ENCODE peak calls at places on chromosomes 7 and 10, in four cellular contexts. One of them, this sample, is unnamed. For H3K4me1, the result is how much of the 10 kb centered on the place peaks cover.

GRCh38 chr7:82051641-82052040 is 281.8 kb upstream of the HGF start:
- DNase-seq in PC-3: no peak
- DNase-seq in right lobe of liver: no peak
- DNase-seq in heart left ventricle: no peak
- DNase-seq in this sample: no peak

GRCh38 chr7:48636391-48637015 is 287.8 kb upstream of the CDC14C start:
- DNase-seq in heart left ventricle: peak
- DNase-seq in right lobe of liver: no peak
- DNase-seq in PC-3: peak
- DNase-seq in this sample: peak

GRCh38 chr10:78260675-78261074 is 227.0 kb downstream of the RPS24 start:
- DNase-seq in heart left ventricle: no peak
- DNase-seq in PC-3: no peak
- DNase-seq in right lobe of liver: no peak
- DNase-seq in this sample: no peak

GRCh38 chr7:112791465-112792168 is 1.4 kb upstream of the TMEM168 start:
- DNase-seq in PC-3: no peak
- DNase-seq in right lobe of liver: no peak
- DNase-seq in heart left ventricle: no peak
- DNase-seq in this sample: no peak

GRCh38 chr7:52547301-52547920 is 488.0 kb upstream of the POM121L12 start:
- DNase-seq in right lobe of liver: no peak
- DNase-seq in PC-3: no peak
- DNase-seq in heart left ventricle: no peak
- DNase-seq in this sample: no peak

GRCh38 chr10:59362991-59363390 is 642 bp upstream of the FAM13C start:
- DNase-seq in PC-3: peak
- DNase-seq in heart left ventricle: peak
- DNase-seq in right lobe of liver: peak
- DNase-seq in this sample: peak

GRCh38 chr10:34742456-34742855 is 72.6 kb downstream of the PARD3 start:
- DNase-seq in right lobe of liver: no peak
- DNase-seq in heart left ventricle: no peak
- DNase-seq in PC-3: no peak
- DNase-seq in this sample: no peak

GRCh38 chr7:91941450-91941849 is 788 bp downstream of the AKAP9 start:
- DNase-seq in heart left ventricle: peak
- DNase-seq in right lobe of liver: peak
- DNase-seq in PC-3: peak
- DNase-seq in this sample: peak

GRCh38 chr7:66896441-66896840 is 24.6 kb upstream of the TMEM248 start:
- DNase-seq in heart left ventricle: no peak
- DNase-seq in PC-3: no peak
- DNase-seq in right lobe of liver: no peak
- DNase-seq in this sample: no peak

GRCh38 chr10:48526846-48527505 is 77.9 kb downstream of the ARHGAP22 start:
- DNase-seq in right lobe of liver: no peak
- DNase-seq in PC-3: no peak
- DNase-seq in heart left ventricle: no peak
- DNase-seq in this sample: no peak

GRCh38 chr7:95493247-95493646 is 7.5 kb downstream of the ASB4 start:
- DNase-seq in heart left ventricle: no peak
- DNase-seq in PC-3: peak
- DNase-seq in right lobe of liver: no peak
- DNase-seq in this sample: no peak

GRCh38 chr10:114772496-114773196 is 48.9 kb upstream of the FHIP2A start:
- DNase-seq in right lobe of liver: no peak
- DNase-seq in heart left ventricle: no peak
- DNase-seq in PC-3: no peak
- DNase-seq in this sample: no peak

GRCh38 chr7:47537716-47538640 is 43.9 kb downstream of the TNS3 start:
- DNase-seq in PC-3: no peak
- DNase-seq in right lobe of liver: no peak
- DNase-seq in heart left ventricle: no peak
- DNase-seq in this sample: peak

GRCh38 chr7:84336303-84336702 is 141.7 kb upstream of the SEMA3A start:
- DNase-seq in PC-3: no peak
- DNase-seq in right lobe of liver: no peak
- DNase-seq in heart left ventricle: no peak
- DNase-seq in this sample: no peak

GRCh38 chr7:19089378-19089777 is 28.1 kb downstream of the TWIST1 start:
- DNase-seq in PC-3: no peak
- DNase-seq in right lobe of liver: no peak
- DNase-seq in heart left ventricle: no peak
- DNase-seq in this sample: no peak

GRCh38 chr7:116969371-116969902 is 16.1 kb downstream of the ST7 start:
- DNase-seq in heart left ventricle: no peak
- DNase-seq in PC-3: no peak
- DNase-seq in right lobe of liver: no peak
- DNase-seq in this sample: no peak

GRCh38 chr10:7542189-7542914 is 124.4 kb downstream of the ITIH5 start:
- DNase-seq in right lobe of liver: no peak
- DNase-seq in heart left ventricle: no peak
- DNase-seq in PC-3: no peak
- DNase-seq in this sample: no peak

GRCh38 chr7:92881091-92881485 is 44.7 kb upstream of the CDK6 start:
- DNase-seq in PC-3: no peak
- DNase-seq in right lobe of liver: no peak
- DNase-seq in heart left ventricle: no peak
- DNase-seq in this sample: no peak

GRCh38 chr7:7333610-7334009 is 151.3 kb downstream of the C1GALT1 start:
- DNase-seq in PC-3: no peak
- DNase-seq in right lobe of liver: no peak
- DNase-seq in heart left ventricle: no peak
- DNase-seq in this sample: no peak

GRCh38 chr10:113264333-113265131 is 288.3 kb upstream of the HABP2 start:
- DNase-seq in PC-3: no peak
- DNase-seq in heart left ventricle: no peak
- DNase-seq in right lobe of liver: no peak
- DNase-seq in this sample: no peak

GRCh38 chr7:149743481-149743880 is 29.9 kb downstream of the ZNF467 start:
- DNase-seq in right lobe of liver: no peak
- DNase-seq in heart left ventricle: no peak
- DNase-seq in PC-3: no peak
- DNase-seq in this sample: no peak

GRCh38 chr10:86706977-86707376 is 38.7 kb downstream of the LDB3 start:
- DNase-seq in right lobe of liver: no peak
- DNase-seq in heart left ventricle: no peak
- DNase-seq in PC-3: no peak
- DNase-seq in this sample: no peak

GRCh38 chr10:132115736-132116135 is 50.0 kb downstream of the JAKMIP3 start:
- DNase-seq in PC-3: no peak
- DNase-seq in right lobe of liver: peak
- DNase-seq in heart left ventricle: no peak
- DNase-seq in this sample: peak

GRCh38 chr10:10503772-10504171 is 513.9 kb upstream of the CELF2 start:
- DNase-seq in PC-3: no peak
- DNase-seq in right lobe of liver: no peak
- DNase-seq in heart left ventricle: no peak
- DNase-seq in this sample: no peak

GRCh38 chr10:104199567-104199966 is 32.6 kb downstream of the CFAP43 start:
- DNase-seq in PC-3: no peak
- DNase-seq in right lobe of liver: no peak
- DNase-seq in heart left ventricle: no peak
- DNase-seq in this sample: no peak

GRCh38 chr10:133391761-133392518 is 2.0 kb upstream of the MTG1 start:
- DNase-seq in right lobe of liver: peak
- DNase-seq in PC-3: no peak
- DNase-seq in heart left ventricle: no peak
- DNase-seq in this sample: no peak

GRCh38 chr7:27576360-27576944 is 86.2 kb downstream of the HIBADH start:
- DNase-seq in heart left ventricle: no peak
- DNase-seq in right lobe of liver: no peak
- DNase-seq in PC-3: peak
- DNase-seq in this sample: no peak

GRCh38 chr7:130432886-130433285 is 7.9 kb downstream of the CEP41 start:
- DNase-seq in PC-3: peak
- DNase-seq in right lobe of liver: no peak
- DNase-seq in heart left ventricle: no peak
- DNase-seq in this sample: no peak

GRCh38 chr7:27179503-27180430 is 5.3 kb downstream of the HOXA11 start:
- DNase-seq in right lobe of liver: no peak
- DNase-seq in PC-3: peak
- DNase-seq in heart left ventricle: peak
- DNase-seq in this sample: peak

GRCh38 chr7:129843982-129844840 is 108.5 kb downstream of the UBE2H start:
- DNase-seq in heart left ventricle: no peak
- DNase-seq in PC-3: peak
- DNase-seq in right lobe of liver: no peak
- DNase-seq in this sample: no peak

GRCh38 chr10:491667-492424 is 197.6 kb downstream of the DIP2C start:
- DNase-seq in PC-3: no peak
- DNase-seq in right lobe of liver: no peak
- DNase-seq in heart left ventricle: no peak
- DNase-seq in this sample: no peak

GRCh38 chr10:493391-494148 is 195.9 kb downstream of the DIP2C start:
- DNase-seq in right lobe of liver: no peak
- DNase-seq in PC-3: no peak
- DNase-seq in heart left ventricle: no peak
- DNase-seq in this sample: no peak

GRCh38 chr10:492896-493295 is 196.6 kb downstream of the DIP2C start:
- DNase-seq in right lobe of liver: no peak
- DNase-seq in heart left ventricle: no peak
- DNase-seq in PC-3: no peak
- DNase-seq in this sample: no peak

GRCh38 chr10:494556-494955 is 194.9 kb downstream of the DIP2C start:
- DNase-seq in right lobe of liver: no peak
- DNase-seq in PC-3: no peak
- DNase-seq in heart left ventricle: no peak
- DNase-seq in this sample: no peak

GRCh38 chr10:494149-494542 is 195.3 kb downstream of the DIP2C start:
- DNase-seq in PC-3: no peak
- DNase-seq in right lobe of liver: no peak
- DNase-seq in heart left ventricle: no peak
- DNase-seq in this sample: no peak
- H3K4me1 ChIP-seq in PC-3: under half
- H3K4me1 ChIP-seq in right lobe of liver: under half
- H3K4me1 ChIP-seq in heart left ventricle: half or more
- H3K4me1 ChIP-seq in this sample: half or more

GRCh38 chr10:4673279-4674040 is 152.5 kb upstream of the AKR1E2 start:
- DNase-seq in heart left ventricle: no peak
- DNase-seq in PC-3: no peak
- DNase-seq in right lobe of liver: no peak
- DNase-seq in this sample: no peak

GRCh38 chr10:4669585-4669984 is 156.4 kb upstream of the AKR1E2 start:
- DNase-seq in heart left ventricle: no peak
- DNase-seq in PC-3: no peak
- DNase-seq in right lobe of liver: no peak
- DNase-seq in this sample: no peak

GRCh38 chr10:4672199-4672598 is 153.8 kb upstream of the AKR1E2 start:
- DNase-seq in heart left ventricle: no peak
- DNase-seq in right lobe of liver: no peak
- DNase-seq in PC-3: no peak
- DNase-seq in this sample: no peak

GRCh38 chr10:4670737-4671136 is 155.3 kb upstream of the AKR1E2 start:
- DNase-seq in right lobe of liver: no peak
- DNase-seq in heart left ventricle: no peak
- DNase-seq in PC-3: peak
- DNase-seq in this sample: no peak

DNA sequence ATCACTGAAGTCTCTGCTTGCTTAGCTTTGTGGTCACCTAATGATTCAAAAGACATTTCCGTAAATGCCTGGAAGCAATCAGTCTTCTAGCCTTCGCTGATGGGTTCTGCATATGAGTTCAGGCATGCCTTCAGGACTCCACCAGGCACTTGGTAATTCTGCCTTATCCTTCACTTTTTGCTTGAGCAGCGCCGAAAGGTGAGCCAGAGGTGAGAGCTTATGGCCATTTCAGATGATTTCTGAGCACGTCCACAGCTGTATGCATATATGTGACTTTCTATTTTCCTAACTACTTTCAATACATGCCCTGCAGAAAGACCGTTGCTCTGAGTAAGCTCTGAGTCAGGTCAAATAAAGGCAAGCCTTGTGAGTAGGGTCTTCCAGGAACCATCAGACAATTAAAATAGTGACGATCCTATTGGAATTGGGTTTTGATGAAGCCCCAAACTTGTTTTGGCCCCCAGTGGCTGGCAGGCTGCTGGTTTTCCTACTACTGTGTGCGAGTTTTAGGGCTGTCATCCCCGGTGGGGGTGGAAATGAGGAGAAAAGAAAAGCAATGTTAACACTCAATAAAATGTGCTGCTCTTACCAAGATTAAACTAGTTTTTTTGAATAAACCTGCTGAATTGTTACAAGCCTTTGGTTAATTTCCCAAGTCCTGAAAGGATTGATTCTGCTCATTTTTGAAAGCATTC is 154.4 kb upstream of the AKR1E2 start:
- DNase-seq in heart left ventricle: no peak
- DNase-seq in PC-3: peak
- DNase-seq in right lobe of liver: no peak
- DNase-seq in this sample: no peak
- H3K4me3 ChIP-seq in heart left ventricle: peak
- H3K4me3 ChIP-seq in PC-3: peak
- H3K4me3 ChIP-seq in right lobe of liver: no peak
- H3K4me3 ChIP-seq in this sample: peak

DNA sequence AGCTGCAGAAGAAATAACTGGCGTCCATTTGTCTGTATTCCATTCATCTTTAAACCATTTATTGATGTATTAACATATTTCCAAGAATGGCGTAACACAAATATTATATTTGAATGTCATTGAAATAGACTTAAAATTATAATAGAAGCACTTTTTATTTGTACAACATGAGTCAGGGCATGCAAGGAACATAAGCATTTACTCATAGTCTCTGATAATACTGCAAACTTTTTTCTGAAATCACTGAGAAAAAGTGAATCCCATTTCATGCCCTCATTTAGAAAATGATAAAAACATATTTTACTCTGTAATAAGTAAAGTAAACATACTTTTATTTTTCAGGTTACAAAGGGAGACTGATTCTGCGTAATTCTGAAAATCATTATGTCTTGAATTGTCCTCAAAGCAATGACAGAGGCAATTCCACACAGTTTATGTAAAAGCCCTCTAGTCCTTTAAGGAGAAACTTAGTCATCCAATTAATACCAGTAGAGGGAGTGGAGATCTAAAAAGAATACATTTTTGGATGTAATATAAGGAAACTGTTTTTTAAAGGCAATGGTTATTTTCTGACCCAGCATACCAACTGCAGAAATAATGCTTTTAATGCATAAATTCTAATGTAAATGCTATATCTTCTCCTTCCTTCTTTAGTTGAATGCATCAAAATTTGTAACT is 58.1 kb downstream of the AGMO start:
- DNase-seq in PC-3: peak
- DNase-seq in right lobe of liver: no peak
- DNase-seq in heart left ventricle: no peak
- DNase-seq in this sample: no peak
- TF ChIP-seq CTCF in PC-3: peak
- TF ChIP-seq CTCF in right lobe of liver: no peak
- TF ChIP-seq CTCF in heart left ventricle: no peak
- TF ChIP-seq CTCF in this sample: no peak

DNA sequence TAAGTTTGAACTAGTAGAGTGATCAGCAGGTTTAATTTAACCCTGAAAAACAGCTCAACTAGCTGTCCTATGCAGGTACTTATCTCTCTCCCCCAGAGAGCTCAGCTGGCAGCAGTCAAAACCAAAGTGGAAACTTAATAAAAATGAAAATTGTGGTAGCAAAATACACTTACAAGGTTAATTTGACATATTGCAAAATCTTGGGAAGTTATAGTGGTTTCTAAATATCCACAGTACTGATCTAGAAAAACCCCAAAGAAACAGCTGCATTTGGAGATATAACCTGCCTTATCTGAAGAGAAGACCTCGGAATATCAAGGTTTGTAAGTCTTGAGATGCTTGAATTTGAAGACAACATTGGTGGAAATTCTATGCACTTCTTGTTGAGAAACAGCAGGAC is 269.2 kb downstream of the RNLS start:
- DNase-seq in PC-3: no peak
- DNase-seq in right lobe of liver: no peak
- DNase-seq in heart left ventricle: no peak
- DNase-seq in this sample: no peak
- H3K4me1 ChIP-seq in PC-3: under half
- H3K4me1 ChIP-seq in right lobe of liver: under half
- H3K4me1 ChIP-seq in heart left ventricle: under half
- H3K4me1 ChIP-seq in this sample: under half